ENCODE peak calls at places on chromosomes 4 and X, in eight cellular contexts. Z is T-cell, C is amygdala, X is EL, R is cerebellar nuclear complex, Y is T-helper 9 cell, Q is GM10248, L is Calu3. S is an unnamed sample.
A peak's percentile ranks its signal among the peaks of the same experiment; 100 is the strongest.

GRCh38 chrX:107678957-107679740 is 50.8 kb downstream of the PRPS1 start:
- DNase-seq in Y (peak; percentile 70), R (no peak), L (no peak), C (no peak), Z (peak; percentile 76), Q (no peak), X (peak; percentile 62), S (peak; percentile 24)

GRCh38 chr4:132299866-132300265 is 849.2 kb upstream of the PCDH10 start:
- DNase-seq in Y (no peak), L (no peak), R (no peak), C (no peak), X (no peak), Q (no peak), Z (no peak), S (no peak)

GRCh38 chrX:96683997-96684338 is 674 bp upstream of the DIAPH2 start:
- DNase-seq in L (no peak), Q (no peak), Y (no peak), R (no peak), Z (no peak), X (no peak), C (no peak), S (no peak)

GRCh38 chr4:8224596-8225289 is 25.7 kb downstream of the SH3TC1 start:
- DNase-seq in Y (no peak), L (no peak), Z (no peak), Q (no peak), C (no peak), X (no peak), R (no peak), S (no peak)

GRCh38 chrX:70960728-70961127 is 29.8 kb upstream of the SLC7A3 start:
- DNase-seq in L (no peak), Z (no peak), C (no peak), X (no peak), Q (no peak), R (no peak), Y (no peak), S (peak; percentile 16)

GRCh38 chr4:139761461-139761860 is 95.8 kb downstream of the MGST2 start:
- DNase-seq in Q (no peak), C (no peak), Z (no peak), L (no peak), Y (no peak), X (peak; percentile 33), R (no peak), S (peak; percentile 31)

GRCh38 chrX:29388509-29388908 is 801.3 kb downstream of the IL1RAPL1 start:
- DNase-seq in Z (no peak), L (no peak), X (no peak), Y (no peak), Q (no peak), C (no peak), R (no peak), S (no peak)

GRCh38 chr4:112060212-112060611 is 85.0 kb upstream of the FAM241A start:
- DNase-seq in C (no peak), R (no peak), Y (no peak), Q (peak; percentile 26), L (peak; percentile 9), Z (no peak), X (peak; percentile 46), S (peak; percentile 31)

GRCh38 chr4:116839826-116840225 is 245.6 kb downstream of the TRAM1L1 start:
- DNase-seq in R (no peak), C (no peak), Z (no peak), Y (no peak), L (no peak), Q (no peak), X (no peak), S (no peak)

GRCh38 chr4:629916-630641 is 4.7 kb downstream of the PDE6B start:
- DNase-seq in Z (no peak), C (no peak), X (no peak), L (no peak), R (no peak), Q (no peak), Y (no peak), S (no peak)

GRCh38 chr4:82247629-82248028 is 126.2 kb downstream of the HNRNPD start:
- DNase-seq in Z (no peak), R (no peak), Q (no peak), X (no peak), L (no peak), Y (no peak), C (no peak), S (no peak)

GRCh38 chrX:119236599-119237525 is 777 bp downstream of the PGRMC1 start:
- DNase-seq in X (peak; percentile 60), Z (peak; percentile 1), R (no peak), C (peak; percentile 3), L (peak; percentile 28), Y (peak; percentile 12), Q (peak; percentile 19), S (peak; percentile 51)

GRCh38 chr4:20773144-20773997 is 73.1 kb downstream of the PACRGL start:
- DNase-seq in Z (no peak), X (peak; percentile 66), R (peak; percentile 2), Y (peak; percentile 7), Q (peak; percentile 41), C (peak; percentile 1), L (peak; percentile 59), S (peak; percentile 38)

GRCh38 chr4:147049940-147050852 is 104.5 kb upstream of the TTC29 start:
- DNase-seq in Q (no peak), Z (no peak), L (no peak), X (peak; percentile 6), C (no peak), R (no peak), Y (no peak), S (no peak)

GRCh38 chr4:80173387-80173786 is 23.9 kb upstream of the PRDM8 start:
- DNase-seq in L (no peak), Q (no peak), X (peak; percentile 61), Y (peak; percentile 31), R (no peak), C (no peak), Z (peak; percentile 47), S (no peak)

GRCh38 chr4:41745292-41746024 is 3.1 kb downstream of the PHOX2B start:
- DNase-seq in C (no peak), X (no peak), Y (no peak), R (no peak), Q (no peak), Z (no peak), L (no peak), S (no peak)

GRCh38 chrX:41333744-41333993 is 293 bp upstream of the DDX3X start:
- DNase-seq in R (peak; percentile 76), C (no peak), Q (peak; percentile 74), L (no peak), X (peak; percentile 85), Z (no peak), Y (no peak), S (peak; percentile 94)

GRCh38 chrX:68710870-68711576 is 63.6 kb downstream of the STARD8 start:
- DNase-seq in R (no peak), Z (no peak), X (peak; percentile 31), L (peak; percentile 57), Q (peak; percentile 51), Y (no peak), C (no peak), S (peak; percentile 73)

GRCh38 chrX:19810370-19810769 is 77.0 kb downstream of the SH3KBP1 start:
- DNase-seq in Z (no peak), L (no peak), Y (no peak), X (no peak), Q (no peak), C (no peak), R (no peak), S (no peak)

GRCh38 chrX:1481636-1482529 is 29.2 kb upstream of the ASMTL start:
- DNase-seq in Y (peak; percentile 61), Z (peak; percentile 66), C (no peak), R (no peak), Q (peak; percentile 69), L (peak; percentile 35), X (peak; percentile 85), S (peak; percentile 87)

GRCh38 chr4:56308384-56308783 is 78.9 kb downstream of the AASDH start:
- DNase-seq in X (no peak), L (no peak), Q (no peak), Y (no peak), Z (no peak), R (no peak), C (no peak), S (no peak)

GRCh38 chr4:169249214-169249973 is 21.4 kb downstream of the SH3RF1 start:
- DNase-seq in C (no peak), X (no peak), L (no peak), Z (no peak), R (no peak), Q (no peak), Y (no peak), S (peak; percentile 30)

GRCh38 chr4:168028970-168029610 is 63.2 kb upstream of the ANXA10 start:
- DNase-seq in Z (no peak), Y (no peak), C (no peak), X (peak; percentile 64), R (no peak), L (no peak), Q (no peak), S (no peak)

GRCh38 chr4:56618734-56619133 is 62.4 kb downstream of the HOPX start:
- DNase-seq in C (no peak), Z (no peak), R (no peak), Y (no peak), Q (no peak), L (no peak), X (no peak), S (no peak)

GRCh38 chr4:128449251-128449650 is 161.6 kb upstream of the PGRMC2 start:
- DNase-seq in Q (no peak), X (no peak), Z (no peak), L (no peak), C (no peak), Y (no peak), R (no peak), S (no peak)

GRCh38 chr4:1209821-1210220 is 37.4 kb upstream of the SPON2 start:
- DNase-seq in Q (no peak), Y (no peak), C (peak; percentile 18), L (no peak), Z (no peak), R (no peak), X (no peak), S (no peak)

GRCh38 chr4:24771241-24771640 is 24.1 kb upstream of the SOD3 start:
- DNase-seq in L (no peak), X (no peak), R (no peak), Y (no peak), Q (no peak), Z (no peak), C (no peak), S (no peak)